ENCODE peak calls at places on chromosomes 4 and X, in seven cellular contexts. L is HepG2, K is tibial artery, S is SJCRH30, P is fibroblast of lung, U is IMR-90, N is hepatocyte. E is an unnamed sample. For H3K27me3, the result is how much of the 10 kb centered on the place peaks cover.

GRCh38 chr4:16843831-16844508 is 54.5 kb downstream of the LDB2 start:
- DNase-seq in N (peak), P (peak), U (peak), L (peak), K (no peak), S (peak), E (peak)

GRCh38 chr4:142463195-142463594 is 382.9 kb downstream of the INPP4B start:
- DNase-seq in U (no peak), K (no peak), S (no peak), N (no peak), L (no peak), P (no peak), E (no peak)

GRCh38 chr4:80197132-80197573 is at the start of gene PRDM8:
- DNase-seq in U (peak), S (peak), N (no peak), L (no peak), K (no peak), P (no peak), E (no peak)

GRCh38 chr4:161929966-161930365 is 233.8 kb downstream of the FSTL5 start:
- DNase-seq in L (no peak), P (no peak), S (no peak), N (no peak), K (no peak), U (peak), E (no peak)

GRCh38 chr4:163748474-163748873 is 254.0 kb downstream of the TMA16 start:
- DNase-seq in N (peak), S (peak), L (no peak), U (peak), K (no peak), P (peak), E (no peak)

GRCh38 chr4:129822708-129823504 is 727.0 kb downstream of the C4orf33 start:
- DNase-seq in K (no peak), S (peak), P (no peak), L (no peak), N (peak), U (no peak), E (no peak)

GRCh38 chrX:136639506-136640176 is 8.3 kb upstream of the CD40LG start:
- DNase-seq in U (no peak), L (no peak), P (no peak), K (no peak), N (no peak), S (no peak), E (no peak)

GRCh38 chrX:109484886-109485285 is 3.0 kb upstream of the GUCY2F start:
- DNase-seq in U (no peak), P (no peak), N (no peak), S (no peak), L (no peak), K (no peak), E (no peak)

GRCh38 chrX:48957477-48957826 is at the start of gene OTUD5:
- DNase-seq in S (peak), U (no peak), K (peak), P (no peak), L (peak), N (peak), E (peak)

GRCh38 chrX:119187298-119187697 is 48.8 kb upstream of the PGRMC1 start:
- DNase-seq in P (no peak), K (no peak), U (no peak), L (peak), N (no peak), S (peak), E (no peak)

GRCh38 chr4:180058731-180059215 is 2184.4 kb upstream of the TENM3 start:
- DNase-seq in S (peak), L (no peak), P (peak), N (peak), U (peak), K (no peak), E (peak)

GRCh38 chr4:54231419-54232150 is 2.5 kb downstream of the PDGFRA start:
- DNase-seq in S (no peak), N (peak), K (peak), L (no peak), U (peak), P (peak), E (peak)

GRCh38 chrX:52217494-52218160 is 32.9 kb downstream of the MAGED4 start:
- DNase-seq in N (no peak), P (no peak), L (peak), S (peak), K (no peak), U (no peak), E (no peak)

GRCh38 chr4:10346023-10346422 is 111.2 kb downstream of the ZNF518B start:
- DNase-seq in S (no peak), U (peak), L (no peak), P (no peak), K (no peak), N (no peak), E (no peak)

GRCh38 chr4:153521995-153522799 is 56.0 kb downstream of the TMEM131L start:
- DNase-seq in S (no peak), N (no peak), L (no peak), K (no peak), P (no peak), U (no peak), E (no peak)

GRCh38 chr4:152727784-152728183 is 48.0 kb upstream of the TMEM154 start:
- DNase-seq in K (no peak), S (no peak), N (no peak), U (no peak), P (no peak), L (no peak), E (no peak)

GRCh38 chrX:140709421-140709846 is at the start of gene LINC00632:
- DNase-seq in L (no peak), N (no peak), K (no peak), P (peak), U (no peak), S (no peak), E (peak)

GRCh38 chr4:159446266-159446976 is 343.5 kb downstream of the RAPGEF2 start:
- DNase-seq in S (peak), K (peak), P (peak), U (peak), N (peak), L (peak), E (peak)

GRCh38 chr4:94538229-94538628 is 86.5 kb downstream of the PDLIM5 start:
- DNase-seq in N (no peak), L (no peak), U (no peak), K (no peak), P (no peak), S (no peak), E (no peak)

GRCh38 chrX:107978707-107979307 is 3.4 kb downstream of the TEX13B start:
- DNase-seq in K (no peak), U (peak), P (peak), S (peak), N (peak), L (peak), E (peak)

GRCh38 chr4:108247511-108248088 is 78.9 kb upstream of the LEF1 start:
- DNase-seq in S (peak), P (no peak), K (no peak), U (no peak), L (no peak), N (peak), E (peak)

GRCh38 chr4:165325732-165326512 is 1.5 kb upstream of the MSMO1 start:
- DNase-seq in S (peak), P (peak), N (peak), L (peak), K (no peak), U (peak), E (no peak)

GRCh38 chrX:4314586-4314985 is 601.1 kb upstream of the PRKX start:
- DNase-seq in P (no peak), N (no peak), L (no peak), S (no peak), U (no peak), K (no peak), E (no peak)

GRCh38 chr4:88672987-88673386 is 24.6 kb downstream of the NAP1L5 start:
- DNase-seq in U (peak), L (peak), N (peak), K (no peak), S (peak), P (peak), E (peak)

DNA sequence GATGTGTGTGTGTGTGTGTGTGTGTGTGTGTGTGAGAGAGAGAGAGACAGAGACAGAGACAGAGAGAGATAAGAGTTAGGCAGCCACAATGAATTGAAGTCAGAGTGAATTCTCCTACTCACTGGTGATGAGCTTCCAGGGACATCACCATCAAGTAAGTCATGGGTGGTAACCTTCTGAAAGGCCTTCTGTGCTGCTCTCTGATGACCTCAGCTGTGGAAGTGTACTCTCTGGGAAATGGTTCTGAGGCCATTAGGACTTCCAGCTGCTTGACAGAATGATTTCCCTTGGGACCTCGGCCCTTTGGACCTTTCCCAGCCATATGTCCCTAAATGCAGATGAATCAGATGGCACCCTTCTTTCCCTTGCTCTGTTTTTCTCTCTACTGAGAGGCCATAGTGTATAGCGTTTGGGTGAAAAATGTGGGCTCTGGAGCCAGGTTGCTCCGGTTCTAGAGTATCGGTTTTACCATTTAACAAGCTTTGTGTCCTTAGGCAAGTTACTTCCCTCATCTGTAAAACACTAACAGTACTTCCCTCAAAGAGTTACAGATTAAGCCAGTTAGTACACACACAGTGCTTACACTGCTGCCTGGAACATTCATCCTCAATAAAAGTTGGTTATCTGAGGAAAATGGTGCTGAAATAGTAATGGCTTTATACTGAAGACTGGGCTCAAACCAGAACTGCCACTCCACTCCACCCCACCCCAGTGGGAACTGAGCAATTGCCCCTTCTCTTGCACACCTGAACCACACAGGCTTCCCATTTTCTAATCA is 7.6 kb downstream of the SEPTIN11 start:
- DNase-seq in U (no peak), K (no peak), L (peak), P (peak), S (peak), N (peak), E (no peak)
- H3K4me3 ChIP-seq in U (no peak), K (no peak), L (no peak), P (no peak), S (no peak), N (no peak), E (no peak)

DNA sequence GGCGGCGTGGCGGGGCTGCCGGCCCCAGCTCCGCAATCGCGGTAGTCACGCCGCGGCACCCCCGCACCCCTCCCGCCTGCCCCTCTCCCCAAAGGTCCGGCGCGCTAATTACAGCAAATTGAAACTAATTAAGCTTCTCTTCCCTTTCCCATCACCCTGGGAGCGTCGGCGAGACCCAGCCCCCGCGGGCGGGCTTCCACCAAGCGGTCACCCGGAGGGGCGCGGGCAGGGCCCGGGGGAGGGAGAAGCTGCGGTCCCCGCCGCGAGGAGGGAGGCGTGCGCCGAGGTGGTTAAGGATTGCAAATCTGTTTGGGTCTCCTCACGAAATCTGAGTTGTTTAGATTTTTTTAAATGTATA is 13.1 kb downstream of the ARX start:
- DNase-seq in K (no peak), S (no peak), P (no peak), N (no peak), U (no peak), L (no peak), E (no peak)
- H3K27me3 ChIP-seq in K (half or more), S (under half), P (under half), N (half or more), U (half or more), L (under half), E (under half)

GRCh38 chrX:17591741-17592110 is 145.6 kb upstream of the SCML1 start:
- DNase-seq in P (peak), K (peak), L (no peak), U (peak), N (no peak), S (peak), E (no peak)
- H3K4me3 ChIP-seq in P (no peak), K (peak), L (no peak), U (peak), N (no peak), S (peak), E (no peak)

GRCh38 chr4:89915151-89915550 is 20.5 kb downstream of the MMRN1 start:
- DNase-seq in K (no peak), S (no peak), U (no peak), N (no peak), L (no peak), P (peak), E (no peak)
- H3K27me3 ChIP-seq in K (under half), S (under half), U (under half), N (under half), L (under half), P (under half), E (under half)

E was measured in HAP-1.